ENCODE peak calls at places on chromosomes 11 and 22, in nine cellular contexts. One of them, this sample, is unnamed.
A peak's percentile ranks its signal among the peaks of the same experiment; 100 is the strongest.

GRCh38 chr11:117870176-117870952 is 6.1 kb downstream of the FXYD6 start:
- DNase-seq in esophagus muscularis mucosa: no peak
- DNase-seq in heart left ventricle: no peak
- DNase-seq in gastrocnemius medialis: no peak
- DNase-seq in breast epithelium: peak; percentile 58
- DNase-seq in esophagus squamous epithelium: no peak
- DNase-seq in upper lobe of right lung: no peak
- DNase-seq in lower lobe of right lung: no peak
- DNase-seq in stomach: no peak
- DNase-seq in this sample: peak; percentile 92

GRCh38 chr11:3106736-3107524 is 49.7 kb upstream of the CARS1 start:
- DNase-seq in esophagus muscularis mucosa: no peak
- DNase-seq in heart left ventricle: peak; percentile 14
- DNase-seq in gastrocnemius medialis: no peak
- DNase-seq in breast epithelium: no peak
- DNase-seq in esophagus squamous epithelium: no peak
- DNase-seq in upper lobe of right lung: peak; percentile 48
- DNase-seq in lower lobe of right lung: peak; percentile 29
- DNase-seq in stomach: peak; percentile 20
- DNase-seq in this sample: no peak

GRCh38 chr11:14189874-14190273 is 169.1 kb downstream of the RRAS2 start:
- DNase-seq in esophagus muscularis mucosa: peak; percentile 92
- DNase-seq in heart left ventricle: peak; percentile 23
- DNase-seq in gastrocnemius medialis: peak; percentile 47
- DNase-seq in breast epithelium: peak; percentile 44
- DNase-seq in esophagus squamous epithelium: no peak
- DNase-seq in upper lobe of right lung: no peak
- DNase-seq in lower lobe of right lung: no peak
- DNase-seq in stomach: no peak
- DNase-seq in this sample: no peak

GRCh38 chr11:95652002-95652472 is 137.5 kb downstream of the FAM76B start:
- DNase-seq in esophagus muscularis mucosa: no peak
- DNase-seq in heart left ventricle: peak; percentile 20
- DNase-seq in gastrocnemius medialis: no peak
- DNase-seq in breast epithelium: no peak
- DNase-seq in esophagus squamous epithelium: no peak
- DNase-seq in upper lobe of right lung: no peak
- DNase-seq in lower lobe of right lung: no peak
- DNase-seq in stomach: no peak
- DNase-seq in this sample: peak; percentile 59

GRCh38 chr11:107928767-107929507 is 689 bp downstream of the RAB39A start:
- DNase-seq in esophagus muscularis mucosa: no peak
- DNase-seq in heart left ventricle: peak; percentile 26
- DNase-seq in gastrocnemius medialis: no peak
- DNase-seq in breast epithelium: no peak
- DNase-seq in esophagus squamous epithelium: no peak
- DNase-seq in upper lobe of right lung: no peak
- DNase-seq in lower lobe of right lung: no peak
- DNase-seq in stomach: no peak
- DNase-seq in this sample: peak; percentile 64

GRCh38 chr11:90803366-90803765 is 580.5 kb upstream of the CHORDC1 start:
- DNase-seq in esophagus muscularis mucosa: no peak
- DNase-seq in heart left ventricle: no peak
- DNase-seq in gastrocnemius medialis: no peak
- DNase-seq in breast epithelium: no peak
- DNase-seq in esophagus squamous epithelium: no peak
- DNase-seq in upper lobe of right lung: no peak
- DNase-seq in lower lobe of right lung: no peak
- DNase-seq in stomach: no peak
- DNase-seq in this sample: no peak

GRCh38 chr22:50019316-50019715 is 6.8 kb upstream of the IL17REL start:
- DNase-seq in esophagus muscularis mucosa: no peak
- DNase-seq in heart left ventricle: no peak
- DNase-seq in gastrocnemius medialis: no peak
- DNase-seq in breast epithelium: no peak
- DNase-seq in esophagus squamous epithelium: no peak
- DNase-seq in upper lobe of right lung: peak; percentile 30
- DNase-seq in lower lobe of right lung: no peak
- DNase-seq in stomach: no peak
- DNase-seq in this sample: no peak

GRCh38 chr11:69156673-69157155 is 979 bp downstream of the SMIM38 start:
- DNase-seq in esophagus muscularis mucosa: no peak
- DNase-seq in heart left ventricle: no peak
- DNase-seq in gastrocnemius medialis: no peak
- DNase-seq in breast epithelium: no peak
- DNase-seq in esophagus squamous epithelium: no peak
- DNase-seq in upper lobe of right lung: peak; percentile 82
- DNase-seq in lower lobe of right lung: peak; percentile 72
- DNase-seq in stomach: no peak
- DNase-seq in this sample: no peak

GRCh38 chr11:19808076-19808911 is 95.7 kb downstream of the NAV2 start:
- DNase-seq in esophagus muscularis mucosa: no peak
- DNase-seq in heart left ventricle: no peak
- DNase-seq in gastrocnemius medialis: no peak
- DNase-seq in breast epithelium: no peak
- DNase-seq in esophagus squamous epithelium: no peak
- DNase-seq in upper lobe of right lung: no peak
- DNase-seq in lower lobe of right lung: no peak
- DNase-seq in stomach: no peak
- DNase-seq in this sample: peak; percentile 40
- H3K4me1 ChIP-seq in esophagus muscularis mucosa: peaks cover 70% of the 10 kb centered on the region
- H3K4me1 ChIP-seq in heart left ventricle: peaks cover 44% of the 10 kb centered on the region
- H3K4me1 ChIP-seq in gastrocnemius medialis: peaks cover 38% of the 10 kb centered on the region
- H3K4me1 ChIP-seq in breast epithelium: no peaks in the 10 kb centered on the region
- H3K4me1 ChIP-seq in esophagus squamous epithelium: no peaks in the 10 kb centered on the region
- H3K4me1 ChIP-seq in upper lobe of right lung: peaks cover 3% of the 10 kb centered on the region
- H3K4me1 ChIP-seq in lower lobe of right lung: peaks cover 9% of the 10 kb centered on the region
- H3K4me1 ChIP-seq in stomach: peaks cover 67% of the 10 kb centered on the region
- H3K4me1 ChIP-seq in this sample: peaks cover 5% of the 10 kb centered on the region

GRCh38 chr11:128290106-128290840 is 297.1 kb downstream of the ETS1 start:
- DNase-seq in esophagus muscularis mucosa: no peak
- DNase-seq in heart left ventricle: peak; percentile 70
- DNase-seq in gastrocnemius medialis: peak; percentile 47
- DNase-seq in breast epithelium: peak; percentile 45
- DNase-seq in esophagus squamous epithelium: no peak
- DNase-seq in upper lobe of right lung: peak; percentile 67
- DNase-seq in lower lobe of right lung: peak; percentile 49
- DNase-seq in stomach: peak; percentile 61
- DNase-seq in this sample: peak; percentile 65
- H3K4me3 ChIP-seq in esophagus muscularis mucosa: no peak overlapping the region
- H3K4me3 ChIP-seq in heart left ventricle: no peak overlapping the region
- H3K4me3 ChIP-seq in gastrocnemius medialis: peak overlapping the region; percentile 10
- H3K4me3 ChIP-seq in breast epithelium: peak overlapping the region; percentile 46
- H3K4me3 ChIP-seq in esophagus squamous epithelium: peak overlapping the region; percentile 2
- H3K4me3 ChIP-seq in upper lobe of right lung: peak overlapping the region; percentile 29
- H3K4me3 ChIP-seq in lower lobe of right lung: peak overlapping the region; percentile 23
- H3K4me3 ChIP-seq in stomach: peak overlapping the region; percentile 17
- H3K4me3 ChIP-seq in this sample: no peak overlapping the region

GRCh38 chr11:65431452-65432132 is 9.0 kb downstream of the NEAT1 start:
- DNase-seq in esophagus muscularis mucosa: no peak
- DNase-seq in heart left ventricle: peak; percentile 13
- DNase-seq in gastrocnemius medialis: no peak
- DNase-seq in breast epithelium: peak; percentile 18
- DNase-seq in esophagus squamous epithelium: no peak
- DNase-seq in upper lobe of right lung: no peak
- DNase-seq in lower lobe of right lung: no peak
- DNase-seq in stomach: no peak
- DNase-seq in this sample: no peak

GRCh38 chr11:65433657-65434056 is 11.1 kb downstream of the NEAT1 start:
- DNase-seq in esophagus muscularis mucosa: no peak
- DNase-seq in heart left ventricle: peak; percentile 5
- DNase-seq in gastrocnemius medialis: no peak
- DNase-seq in breast epithelium: peak; percentile 12
- DNase-seq in esophagus squamous epithelium: no peak
- DNase-seq in upper lobe of right lung: no peak
- DNase-seq in lower lobe of right lung: no peak
- DNase-seq in stomach: no peak
- DNase-seq in this sample: no peak

GRCh38 chr11:65432133-65432650 is 9.6 kb downstream of the NEAT1 start:
- DNase-seq in esophagus muscularis mucosa: no peak
- DNase-seq in heart left ventricle: no peak
- DNase-seq in gastrocnemius medialis: no peak
- DNase-seq in breast epithelium: no peak
- DNase-seq in esophagus squamous epithelium: no peak
- DNase-seq in upper lobe of right lung: no peak
- DNase-seq in lower lobe of right lung: no peak
- DNase-seq in stomach: no peak
- DNase-seq in this sample: no peak

GRCh38 chr11:65434057-65434666 is 11.6 kb downstream of the NEAT1 start:
- DNase-seq in esophagus muscularis mucosa: peak; percentile 64
- DNase-seq in heart left ventricle: no peak
- DNase-seq in gastrocnemius medialis: no peak
- DNase-seq in breast epithelium: peak; percentile 15
- DNase-seq in esophagus squamous epithelium: no peak
- DNase-seq in upper lobe of right lung: no peak
- DNase-seq in lower lobe of right lung: no peak
- DNase-seq in stomach: no peak
- DNase-seq in this sample: no peak

DNA sequence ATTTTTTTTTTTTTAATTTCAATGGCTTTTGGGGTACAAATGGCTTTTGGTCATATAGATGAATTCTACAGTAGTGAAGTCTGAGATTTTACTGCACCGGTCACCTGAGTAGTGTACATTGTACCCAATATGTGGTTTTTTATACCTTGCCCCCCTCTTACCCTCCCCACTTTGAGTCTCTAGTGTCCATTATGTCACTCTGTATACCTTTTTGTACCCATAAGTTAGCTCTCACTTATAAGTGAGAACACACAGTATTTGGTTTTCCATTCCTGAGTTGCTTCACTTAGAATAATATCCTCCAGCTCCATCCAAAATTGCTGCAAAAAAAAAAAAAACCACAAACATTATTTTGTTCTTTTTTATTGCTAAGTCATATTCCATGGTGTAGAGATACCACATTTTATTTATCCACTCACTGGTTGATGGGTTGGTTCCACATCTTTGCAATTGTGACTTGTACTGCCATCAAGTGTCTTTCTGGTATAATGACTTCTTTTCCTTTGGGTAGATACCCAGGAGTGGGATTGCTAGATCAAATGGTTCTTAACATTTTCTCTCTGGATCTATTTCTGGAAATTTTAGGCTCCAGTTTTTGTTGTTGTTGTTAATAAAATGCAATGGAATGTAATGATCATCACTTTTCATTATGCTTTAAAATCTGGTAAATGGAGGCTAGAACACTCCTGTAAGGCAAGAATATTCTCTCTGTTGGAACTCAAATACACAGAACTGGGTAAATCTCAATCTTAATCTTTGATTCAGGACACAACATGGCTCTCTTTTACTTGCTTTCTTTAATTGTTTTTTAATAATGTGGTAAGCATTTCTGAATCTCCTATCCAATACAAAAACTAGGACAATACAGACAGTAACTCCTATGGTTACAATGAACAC is 10.3 kb downstream of the NEAT1 start:
- DNase-seq in esophagus muscularis mucosa: no peak
- DNase-seq in heart left ventricle: no peak
- DNase-seq in gastrocnemius medialis: no peak
- DNase-seq in breast epithelium: peak; percentile 10
- DNase-seq in esophagus squamous epithelium: no peak
- DNase-seq in upper lobe of right lung: no peak
- DNase-seq in lower lobe of right lung: no peak
- DNase-seq in stomach: no peak
- DNase-seq in this sample: no peak
- H3K4me1 ChIP-seq in esophagus muscularis mucosa: peaks cover 99% of the 10 kb centered on the region
- H3K4me1 ChIP-seq in heart left ventricle: peaks cover 90% of the 10 kb centered on the region
- H3K4me1 ChIP-seq in gastrocnemius medialis: peaks cover 74% of the 10 kb centered on the region
- H3K4me1 ChIP-seq in breast epithelium: no peaks in the 10 kb centered on the region
- H3K4me1 ChIP-seq in esophagus squamous epithelium: peaks cover 17% of the 10 kb centered on the region
- H3K4me1 ChIP-seq in upper lobe of right lung: peaks cover 78% of the 10 kb centered on the region
- H3K4me1 ChIP-seq in lower lobe of right lung: peaks cover 98% of the 10 kb centered on the region
- H3K4me1 ChIP-seq in stomach: peaks cover 91% of the 10 kb centered on the region
- H3K4me1 ChIP-seq in this sample: peaks cover 3% of the 10 kb centered on the region

GRCh38 chr22:46076651-46077339 is 73.5 kb upstream of the PPARA start:
- DNase-seq in esophagus muscularis mucosa: no peak
- DNase-seq in heart left ventricle: peak; percentile 56
- DNase-seq in gastrocnemius medialis: no peak
- DNase-seq in breast epithelium: peak; percentile 73
- DNase-seq in esophagus squamous epithelium: no peak
- DNase-seq in upper lobe of right lung: peak; percentile 72
- DNase-seq in lower lobe of right lung: peak; percentile 50
- DNase-seq in stomach: peak; percentile 59
- DNase-seq in this sample: peak; percentile 57
- H3K4me3 ChIP-seq in esophagus muscularis mucosa: peak overlapping the region; percentile 85
- H3K4me3 ChIP-seq in heart left ventricle: peak overlapping the region; percentile 69
- H3K4me3 ChIP-seq in gastrocnemius medialis: peak overlapping the region; percentile 82
- H3K4me3 ChIP-seq in breast epithelium: peak overlapping the region; percentile 98
- H3K4me3 ChIP-seq in esophagus squamous epithelium: peak overlapping the region; percentile 88
- H3K4me3 ChIP-seq in upper lobe of right lung: peak overlapping the region; percentile 89
- H3K4me3 ChIP-seq in lower lobe of right lung: peak overlapping the region; percentile 93
- H3K4me3 ChIP-seq in stomach: peak overlapping the region; percentile 83
- H3K4me3 ChIP-seq in this sample: peak overlapping the region; percentile 90

GRCh38 chr11:10329356-10329755 is 24.5 kb downstream of the ADM start:
- DNase-seq in esophagus muscularis mucosa: no peak
- DNase-seq in heart left ventricle: no peak
- DNase-seq in gastrocnemius medialis: no peak
- DNase-seq in breast epithelium: no peak
- DNase-seq in esophagus squamous epithelium: no peak
- DNase-seq in upper lobe of right lung: no peak
- DNase-seq in lower lobe of right lung: no peak
- DNase-seq in stomach: no peak
- DNase-seq in this sample: no peak
- H3K4me1 ChIP-seq in esophagus muscularis mucosa: peaks cover 50% of the 10 kb centered on the region
- H3K4me1 ChIP-seq in heart left ventricle: peaks cover 28% of the 10 kb centered on the region
- H3K4me1 ChIP-seq in gastrocnemius medialis: peaks cover 27% of the 10 kb centered on the region
- H3K4me1 ChIP-seq in breast epithelium: no peaks in the 10 kb centered on the region
- H3K4me1 ChIP-seq in esophagus squamous epithelium: no peaks in the 10 kb centered on the region
- H3K4me1 ChIP-seq in upper lobe of right lung: peaks cover 40% of the 10 kb centered on the region
- H3K4me1 ChIP-seq in lower lobe of right lung: peaks cover 49% of the 10 kb centered on the region
- H3K4me1 ChIP-seq in stomach: peaks cover 49% of the 10 kb centered on the region
- H3K4me1 ChIP-seq in this sample: no peaks in the 10 kb centered on the region

DNA sequence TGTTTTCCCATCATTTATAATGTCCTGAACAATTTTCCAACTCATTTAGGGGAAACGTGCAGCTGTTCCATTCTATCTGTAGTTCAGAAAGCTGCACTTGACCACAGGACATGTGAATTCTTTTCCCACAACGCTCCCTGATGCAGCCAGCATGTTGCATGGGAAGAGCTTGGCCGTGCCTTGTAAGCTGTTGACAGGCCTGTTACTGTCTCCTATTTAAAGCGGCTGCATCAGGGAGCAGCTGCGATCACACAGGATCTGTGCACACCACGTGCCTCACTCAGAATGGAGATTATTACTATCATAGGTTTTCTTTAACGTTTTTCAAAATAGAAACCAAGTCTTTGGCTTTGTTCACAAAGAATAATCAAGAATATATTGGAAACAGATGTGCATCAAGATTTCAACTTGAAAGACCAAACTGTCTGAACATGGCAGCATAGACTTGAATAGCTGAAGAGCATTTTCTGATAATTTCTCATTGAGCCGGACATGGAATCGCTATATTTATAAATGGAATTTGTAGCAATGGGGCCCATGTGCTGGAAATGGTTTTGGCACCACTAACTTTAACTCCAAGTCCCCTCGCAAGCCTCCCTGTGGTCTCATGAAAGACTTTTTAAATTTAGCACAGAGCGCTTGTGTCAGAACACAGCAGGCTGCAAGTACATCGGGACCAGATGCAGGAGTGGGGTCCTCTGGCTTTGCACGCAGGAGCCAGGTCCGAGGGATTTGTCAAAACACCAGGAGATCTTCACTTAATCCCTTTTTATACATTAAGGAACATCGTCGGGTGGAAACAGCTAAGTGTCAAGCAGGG is 40.8 kb upstream of the MYO18B start:
- DNase-seq in esophagus muscularis mucosa: no peak
- DNase-seq in heart left ventricle: peak; percentile 66
- DNase-seq in gastrocnemius medialis: peak; percentile 45
- DNase-seq in breast epithelium: no peak
- DNase-seq in esophagus squamous epithelium: no peak
- DNase-seq in upper lobe of right lung: no peak
- DNase-seq in lower lobe of right lung: no peak
- DNase-seq in stomach: no peak
- DNase-seq in this sample: peak; percentile 73
- H3K4me3 ChIP-seq in esophagus muscularis mucosa: no peak overlapping the region
- H3K4me3 ChIP-seq in heart left ventricle: no peak overlapping the region
- H3K4me3 ChIP-seq in gastrocnemius medialis: no peak overlapping the region
- H3K4me3 ChIP-seq in breast epithelium: no peak overlapping the region
- H3K4me3 ChIP-seq in esophagus squamous epithelium: no peak overlapping the region
- H3K4me3 ChIP-seq in upper lobe of right lung: no peak overlapping the region
- H3K4me3 ChIP-seq in lower lobe of right lung: no peak overlapping the region
- H3K4me3 ChIP-seq in stomach: no peak overlapping the region
- H3K4me3 ChIP-seq in this sample: peak overlapping the region; percentile 5

This sample was measured in BE2C.